ENCODE peak calls at places on chromosomes 4 and X, in nine cellular contexts. B, T, Q, Y, J, O, M, Z and D are unnamed samples.

GRCh38 chrX:41164469-41164868 is 79.2 kb downstream of the USP9X start:
- ATAC-seq in B (peak; percentile 73), Z (no peak), J (no peak), M (no peak), Q (no peak), T (peak; percentile 86), O (peak; percentile 53), Y (no peak), D (no peak)

GRCh38 chrX:7170903-7171302 is 22.9 kb upstream of the PUDP start:
- ATAC-seq in Q (no peak), Z (no peak), J (no peak), T (peak; percentile 66), B (no peak), O (no peak), Y (peak; percentile 32), M (peak; percentile 39), D (no peak)

GRCh38 chr4:40915318-40916217 is 165.8 kb downstream of the NSUN7 start:
- ATAC-seq in J (no peak), M (no peak), Q (no peak), T (no peak), Z (no peak), B (no peak), Y (no peak), O (no peak), D (no peak)

GRCh38 chr4:140635606-140636005 is 66.8 kb upstream of the UCP1 start:
- ATAC-seq in Q (no peak), Y (no peak), B (peak; percentile 74), J (peak; percentile 50), O (peak; percentile 91), M (peak; percentile 96), Z (peak; percentile 92), T (peak; percentile 88), D (no peak)

GRCh38 chrX:121010218-121010617 is 24.7 kb upstream of the CT47A1 start:
- ATAC-seq in J (no peak), Z (no peak), M (no peak), Y (no peak), Q (no peak), B (no peak), O (no peak), T (no peak), D (no peak)

GRCh38 chrX:109485470-109486340 is 3.8 kb upstream of the GUCY2F start:
- ATAC-seq in Z (peak; percentile 54), T (peak; percentile 85), Y (peak; percentile 92), Q (peak; percentile 63), J (no peak), M (peak; percentile 96), B (peak; percentile 91), O (peak; percentile 75), D (no peak)

GRCh38 chr4:110395416-110395815 is 80.5 kb upstream of the ENPEP start:
- ATAC-seq in Q (no peak), T (peak; percentile 79), J (no peak), M (no peak), Y (no peak), B (no peak), Z (no peak), O (no peak), D (no peak)

GRCh38 chrX:107718156-107718621 is 57.4 kb downstream of the TSC22D3 start:
- ATAC-seq in B (peak; percentile 71), T (peak; percentile 49), Y (no peak), Q (no peak), Z (peak; percentile 46), J (peak; percentile 5), O (peak; percentile 90), M (peak; percentile 49), D (peak; percentile 71)

GRCh38 chr4:168486961-168487820 is 6.9 kb upstream of the DDX60L start:
- ATAC-seq in Y (peak; percentile 94), O (no peak), T (peak; percentile 91), Q (no peak), B (no peak), M (peak; percentile 76), J (no peak), Z (peak; percentile 85), D (no peak)

GRCh38 chrX:120536056-120536455 is 24.7 kb downstream of the CUL4B start:
- ATAC-seq in J (no peak), Y (peak; percentile 42), Q (no peak), T (peak; percentile 34), B (no peak), M (no peak), O (no peak), Z (no peak), D (no peak)

GRCh38 chr4:9685692-9686091 is 95.7 kb upstream of the DRD5 start:
- ATAC-seq in B (no peak), O (no peak), M (no peak), J (no peak), T (peak; percentile 21), Q (no peak), Z (no peak), Y (no peak), D (no peak)

GRCh38 chr4:146029939-146030710 is 91.5 kb upstream of the ZNF827 start:
- ATAC-seq in B (peak; percentile 73), Y (no peak), Q (no peak), M (no peak), Z (no peak), O (peak; percentile 52), T (peak; percentile 83), J (no peak), D (no peak)

GRCh38 chrX:54811301-54811885 is 3.8 kb downstream of the MAGED2 start:
- ATAC-seq in Y (no peak), M (no peak), O (no peak), Q (no peak), J (no peak), T (no peak), Z (no peak), B (no peak), D (no peak)
- H3K36me3 ChIP-seq in Y (peaks cover 8% of the 10 kb centered on the region), M (no peaks in the 10 kb centered on the region), O (no peaks in the 10 kb centered on the region), Q (no peaks in the 10 kb centered on the region), J (peaks cover 5% of the 10 kb centered on the region), T (no peaks in the 10 kb centered on the region), Z (no peaks in the 10 kb centered on the region), B (no peaks in the 10 kb centered on the region), D (no peaks in the 10 kb centered on the region)

GRCh38 chr4:3184725-3185124 is 64.2 kb upstream of the MSANTD1 start:
- ATAC-seq in M (no peak), Y (no peak), Z (no peak), Q (no peak), O (peak; percentile 33), T (no peak), J (no peak), B (peak; percentile 32), D (no peak)
- H3K36me3 ChIP-seq in M (no peaks in the 10 kb centered on the region), Y (peaks cover 12% of the 10 kb centered on the region), Z (peaks cover 18% of the 10 kb centered on the region), Q (peaks cover 2% of the 10 kb centered on the region), O (peaks cover 8% of the 10 kb centered on the region), T (no peaks in the 10 kb centered on the region), J (peaks cover 30% of the 10 kb centered on the region), B (peaks cover 7% of the 10 kb centered on the region), D (peaks cover 99% of the 10 kb centered on the region)

DNA sequence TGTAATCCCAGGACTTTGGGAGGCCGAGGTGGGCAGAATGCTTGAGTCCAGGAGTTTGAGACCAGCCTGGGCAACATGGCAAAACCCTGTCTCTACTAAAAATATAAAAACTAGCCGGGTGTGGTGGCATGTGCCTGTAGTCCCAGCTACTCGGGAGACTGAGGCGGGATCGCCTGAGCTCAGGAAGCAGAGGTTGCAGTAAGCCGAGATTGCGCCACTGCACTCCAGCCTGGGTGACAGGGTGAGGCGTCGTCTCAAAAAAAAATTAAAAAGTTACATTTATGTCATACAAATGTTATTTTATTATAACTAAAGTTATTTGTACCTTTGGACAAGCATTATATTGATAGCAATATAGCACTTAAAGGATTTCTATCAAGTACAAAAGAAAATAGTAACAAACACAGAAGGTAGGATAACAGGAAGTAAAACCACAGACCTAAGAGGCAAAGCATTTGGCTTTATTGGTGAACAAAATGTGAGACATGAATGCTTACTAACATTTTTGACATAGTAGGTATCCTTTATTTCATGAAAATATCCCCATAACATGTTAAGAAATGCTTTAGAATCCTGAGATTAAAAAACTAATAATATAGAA is 51.5 kb downstream of the TMEM165 start:
- ATAC-seq in T (no peak), Z (no peak), M (no peak), J (no peak), Q (no peak), Y (no peak), O (no peak), B (no peak), D (no peak)
- H3K36me3 ChIP-seq in T (no peaks in the 10 kb centered on the region), Z (peaks cover 46% of the 10 kb centered on the region), M (no peaks in the 10 kb centered on the region), J (peaks cover 10% of the 10 kb centered on the region), Q (peaks cover 25% of the 10 kb centered on the region), Y (peaks cover 13% of the 10 kb centered on the region), O (no peaks in the 10 kb centered on the region), B (no peaks in the 10 kb centered on the region), D (no peaks in the 10 kb centered on the region)

GRCh38 chrX:68536884-68537283 is 38.0 kb downstream of the YIPF6 start:
- ATAC-seq in T (no peak), Q (no peak), Y (no peak), M (peak; percentile 32), J (no peak), O (no peak), B (no peak), Z (no peak), D (no peak)

GRCh38 chrX:68532828-68533227 is 34.0 kb downstream of the YIPF6 start:
- ATAC-seq in B (no peak), T (no peak), O (no peak), Q (no peak), Z (no peak), Y (no peak), J (no peak), M (no peak), D (no peak)

GRCh38 chrX:68536429-68536828 is 37.6 kb downstream of the YIPF6 start:
- ATAC-seq in B (no peak), O (peak; percentile 35), M (no peak), J (no peak), T (peak; percentile 58), Y (no peak), Z (no peak), Q (no peak), D (no peak)

DNA sequence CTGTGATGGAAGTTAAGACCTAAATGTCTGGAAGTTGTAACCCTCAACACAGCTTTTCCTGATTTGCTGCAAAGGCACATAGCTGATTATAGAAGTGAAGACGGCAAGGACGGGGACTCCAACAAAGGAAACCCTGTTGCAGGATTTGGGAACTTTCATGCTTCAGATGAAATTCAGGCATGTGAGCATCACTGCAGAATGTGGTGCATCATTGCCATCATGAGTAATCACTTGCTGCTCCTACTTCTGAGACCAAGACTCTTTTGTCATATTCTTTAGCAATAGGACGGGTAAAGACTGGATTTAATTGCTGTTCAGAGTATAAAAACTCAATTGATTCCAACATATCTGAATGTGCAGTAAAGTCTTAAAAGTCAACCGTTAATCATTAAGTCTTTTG is 35.8 kb downstream of the YIPF6 start:
- ATAC-seq in Q (no peak), J (no peak), M (no peak), T (no peak), O (no peak), Y (no peak), Z (no peak), B (no peak), D (no peak)
- H3K36me3 ChIP-seq in Q (peaks cover 2% of the 10 kb centered on the region), J (no peaks in the 10 kb centered on the region), M (no peaks in the 10 kb centered on the region), T (no peaks in the 10 kb centered on the region), O (no peaks in the 10 kb centered on the region), Y (no peaks in the 10 kb centered on the region), Z (peaks cover 5% of the 10 kb centered on the region), B (no peaks in the 10 kb centered on the region), D (no peaks in the 10 kb centered on the region)

GRCh38 chr4:54274264-54274663 is 45.2 kb downstream of the PDGFRA start:
- ATAC-seq in J (no peak), T (no peak), Q (no peak), B (no peak), Y (no peak), Z (no peak), O (no peak), M (no peak), D (no peak)
- H3K36me3 ChIP-seq in J (no peaks in the 10 kb centered on the region), T (no peaks in the 10 kb centered on the region), Q (no peaks in the 10 kb centered on the region), B (no peaks in the 10 kb centered on the region), Y (no peaks in the 10 kb centered on the region), Z (no peaks in the 10 kb centered on the region), O (no peaks in the 10 kb centered on the region), M (no peaks in the 10 kb centered on the region), D (no peaks in the 10 kb centered on the region)